ENCODE peak calls at places on chromosomes 4 and X, in eight cellular contexts. U, L, E, H, B, V, P and R are unnamed samples.

GRCh38 chr4:17762705-17763104 is 18.7 kb downstream of the FAM184B start:
- DNase-seq in P (no peak), B (no peak), U (no peak), E (peak; percentile 6), L (no peak), H (no peak), V (no peak), R (no peak)

GRCh38 chr4:138897818-138898226 is 117.8 kb upstream of the NOCT start:
- DNase-seq in H (no peak), P (no peak), U (no peak), E (peak; percentile 56), B (no peak), L (no peak), V (no peak), R (no peak)

GRCh38 chr4:83618991-83619390 is 83.1 kb downstream of the GPAT3 start:
- DNase-seq in P (no peak), U (no peak), E (no peak), V (no peak), B (no peak), H (no peak), L (peak; percentile 8), R (no peak)

GRCh38 chrX:109818921-109819320 is 85.9 kb upstream of the ACSL4 start:
- DNase-seq in E (no peak), U (no peak), B (peak; percentile 50), V (no peak), P (no peak), H (no peak), L (no peak), R (peak; percentile 29)

GRCh38 chr4:150217804-150218203 is 139.6 kb downstream of the DCLK2 start:
- DNase-seq in V (peak; percentile 7), U (no peak), P (peak; percentile 21), H (no peak), E (no peak), L (no peak), B (peak; percentile 56), R (no peak)

GRCh38 chrX:124529786-124530185 is 183.4 kb downstream of the SH2D1A start:
- DNase-seq in L (no peak), P (no peak), H (no peak), B (no peak), E (no peak), U (no peak), V (no peak), R (no peak)

GRCh38 chrX:9379697-9380551 is 84.9 kb upstream of the TBL1X start:
- DNase-seq in V (no peak), H (no peak), P (no peak), B (no peak), L (no peak), E (no peak), U (no peak), R (no peak)

GRCh38 chr4:6338175-6338950 is 68.7 kb downstream of the WFS1 start:
- DNase-seq in L (no peak), B (no peak), E (no peak), V (no peak), P (no peak), H (no peak), U (no peak), R (no peak)

GRCh38 chr4:80071643-80072606 is 1.1 kb downstream of the ANTXR2 start:
- DNase-seq in U (peak; percentile 15), P (peak; percentile 52), L (no peak), H (peak; percentile 53), E (peak; percentile 48), B (peak; percentile 32), V (peak; percentile 41), R (peak; percentile 67)

GRCh38 chrX:143854006-143854405 is 29.9 kb upstream of the UBE2NL start:
- DNase-seq in H (no peak), L (no peak), V (no peak), U (no peak), P (no peak), B (no peak), E (no peak), R (no peak)

GRCh38 chr4:150451883-150452282 is 130.1 kb upstream of the MAB21L2 start:
- DNase-seq in H (no peak), V (no peak), L (no peak), P (no peak), B (no peak), E (no peak), U (no peak), R (no peak)

GRCh38 chrX:7107968-7108480 is 39.5 kb upstream of the STS start:
- DNase-seq in V (no peak), P (no peak), E (no peak), L (no peak), H (no peak), B (no peak), U (no peak), R (no peak)

GRCh38 chr4:143626134-143626859 is 74.2 kb downstream of the FREM3 start:
- DNase-seq in L (no peak), V (no peak), E (no peak), U (no peak), H (no peak), P (peak; percentile 75), B (no peak), R (no peak)

GRCh38 chrX:41302293-41302868 is 31.6 kb upstream of the DDX3X start:
- DNase-seq in V (no peak), H (no peak), B (no peak), L (no peak), U (no peak), P (no peak), E (peak; percentile 79), R (peak; percentile 30)

GRCh38 chr4:2591189-2591588 is 54.7 kb downstream of the FAM193A start:
- DNase-seq in V (no peak), H (peak; percentile 54), B (no peak), P (no peak), L (no peak), E (no peak), U (no peak), R (peak; percentile 74)

GRCh38 chrX:34659575-34659974 is 2.5 kb upstream of the TMEM47 start:
- DNase-seq in U (no peak), H (no peak), B (no peak), L (no peak), E (no peak), P (no peak), V (no peak), R (no peak)

GRCh38 chrX:150694738-150695410 is 1.7 kb downstream of the MTMR1 start:
- DNase-seq in V (no peak), U (no peak), B (no peak), P (no peak), E (peak; percentile 27), L (no peak), H (no peak), R (peak; percentile 4)

GRCh38 chrX:129980540-129981206 is 1.8 kb upstream of the BCORL1 start:
- DNase-seq in U (peak; percentile 36), B (no peak), V (no peak), E (no peak), H (peak; percentile 57), L (no peak), P (no peak), R (peak; percentile 75)

GRCh38 chr4:69473699-69474098 is 22.0 kb downstream of the UGT2B4 start:
- DNase-seq in B (no peak), E (no peak), H (no peak), P (no peak), V (no peak), L (no peak), U (no peak), R (no peak)